ENCODE peak calls at places on chromosome 1, in ten cellular contexts. One of them, this sample, is unnamed.
A peak's percentile ranks its signal among the peaks of the same experiment; 100 is the strongest.

GRCh38 chr1:10693497-10694273 is 102.8 kb downstream of the CASZ1 start:
- DNase-seq in progenitor cell of endocrine pancreas: peak; percentile 35
- DNase-seq in fibroblast of villous mesenchyme: peak; percentile 30
- DNase-seq in CD8-positive, alpha-beta T cell: peak; percentile 45
- DNase-seq in GM13976: peak; percentile 81
- DNase-seq in endothelial cell: peak; percentile 41
- DNase-seq in mammary epithelial cell: no peak
- DNase-seq in A549: peak; percentile 28
- DNase-seq in right atrium auricular region: no peak
- DNase-seq in fibroblast of mammary gland: no peak
- DNase-seq in this sample: no peak

GRCh38 chr1:225597926-225598575 is 54.9 kb downstream of the ENAH start:
- DNase-seq in progenitor cell of endocrine pancreas: no peak
- DNase-seq in fibroblast of villous mesenchyme: peak; percentile 49
- DNase-seq in CD8-positive, alpha-beta T cell: no peak
- DNase-seq in GM13976: no peak
- DNase-seq in endothelial cell: no peak
- DNase-seq in mammary epithelial cell: peak; percentile 46
- DNase-seq in A549: no peak
- DNase-seq in right atrium auricular region: no peak
- DNase-seq in fibroblast of mammary gland: peak; percentile 56
- DNase-seq in this sample: no peak

GRCh38 chr1:41377397-41377796 is 16.2 kb downstream of the FOXO6 start:
- DNase-seq in progenitor cell of endocrine pancreas: no peak
- DNase-seq in fibroblast of villous mesenchyme: no peak
- DNase-seq in CD8-positive, alpha-beta T cell: no peak
- DNase-seq in GM13976: no peak
- DNase-seq in endothelial cell: no peak
- DNase-seq in mammary epithelial cell: no peak
- DNase-seq in A549: no peak
- DNase-seq in right atrium auricular region: no peak
- DNase-seq in fibroblast of mammary gland: no peak
- DNase-seq in this sample: no peak

GRCh38 chr1:51304360-51304759 is 26.0 kb downstream of the TTC39A start:
- DNase-seq in progenitor cell of endocrine pancreas: no peak
- DNase-seq in fibroblast of villous mesenchyme: no peak
- DNase-seq in CD8-positive, alpha-beta T cell: no peak
- DNase-seq in GM13976: no peak
- DNase-seq in endothelial cell: no peak
- DNase-seq in mammary epithelial cell: no peak
- DNase-seq in A549: no peak
- DNase-seq in right atrium auricular region: no peak
- DNase-seq in fibroblast of mammary gland: no peak
- DNase-seq in this sample: no peak

GRCh38 chr1:229563701-229564100 is 5.2 kb upstream of the ABCB10 start:
- DNase-seq in progenitor cell of endocrine pancreas: no peak
- DNase-seq in fibroblast of villous mesenchyme: peak; percentile 52
- DNase-seq in CD8-positive, alpha-beta T cell: no peak
- DNase-seq in GM13976: no peak
- DNase-seq in endothelial cell: no peak
- DNase-seq in mammary epithelial cell: no peak
- DNase-seq in A549: no peak
- DNase-seq in right atrium auricular region: peak; percentile 65
- DNase-seq in fibroblast of mammary gland: peak; percentile 44
- DNase-seq in this sample: no peak

GRCh38 chr1:62391369-62391971 is 45.4 kb upstream of the USP1 start:
- DNase-seq in progenitor cell of endocrine pancreas: no peak
- DNase-seq in fibroblast of villous mesenchyme: peak; percentile 24
- DNase-seq in CD8-positive, alpha-beta T cell: peak; percentile 9
- DNase-seq in GM13976: peak; percentile 40
- DNase-seq in endothelial cell: peak; percentile 58
- DNase-seq in mammary epithelial cell: no peak
- DNase-seq in A549: no peak
- DNase-seq in right atrium auricular region: no peak
- DNase-seq in fibroblast of mammary gland: peak; percentile 11
- DNase-seq in this sample: no peak

GRCh38 chr1:53511933-53512806 is 53.0 kb downstream of the DMRTB1 start:
- DNase-seq in progenitor cell of endocrine pancreas: no peak
- DNase-seq in fibroblast of villous mesenchyme: peak; percentile 66
- DNase-seq in CD8-positive, alpha-beta T cell: no peak
- DNase-seq in GM13976: no peak
- DNase-seq in endothelial cell: no peak
- DNase-seq in mammary epithelial cell: no peak
- DNase-seq in A549: no peak
- DNase-seq in right atrium auricular region: no peak
- DNase-seq in fibroblast of mammary gland: peak; percentile 26
- DNase-seq in this sample: no peak

GRCh38 chr1:20192364-20192763 is 6.0 kb upstream of the PLA2G2C start:
- DNase-seq in progenitor cell of endocrine pancreas: no peak
- DNase-seq in fibroblast of villous mesenchyme: peak; percentile 12
- DNase-seq in CD8-positive, alpha-beta T cell: no peak
- DNase-seq in GM13976: no peak
- DNase-seq in endothelial cell: no peak
- DNase-seq in mammary epithelial cell: peak; percentile 43
- DNase-seq in A549: no peak
- DNase-seq in right atrium auricular region: no peak
- DNase-seq in fibroblast of mammary gland: peak; percentile 83
- DNase-seq in this sample: no peak

GRCh38 chr1:192821296-192821695 is 12.5 kb downstream of the RGS2 start:
- DNase-seq in progenitor cell of endocrine pancreas: no peak
- DNase-seq in fibroblast of villous mesenchyme: no peak
- DNase-seq in CD8-positive, alpha-beta T cell: no peak
- DNase-seq in GM13976: no peak
- DNase-seq in endothelial cell: no peak
- DNase-seq in mammary epithelial cell: no peak
- DNase-seq in A549: no peak
- DNase-seq in right atrium auricular region: no peak
- DNase-seq in fibroblast of mammary gland: no peak
- DNase-seq in this sample: no peak

GRCh38 chr1:207646891-207647290 is 2.0 kb downstream of the CR1L start:
- DNase-seq in progenitor cell of endocrine pancreas: no peak
- DNase-seq in fibroblast of villous mesenchyme: no peak
- DNase-seq in CD8-positive, alpha-beta T cell: no peak
- DNase-seq in GM13976: no peak
- DNase-seq in endothelial cell: no peak
- DNase-seq in mammary epithelial cell: no peak
- DNase-seq in A549: no peak
- DNase-seq in right atrium auricular region: no peak
- DNase-seq in fibroblast of mammary gland: no peak
- DNase-seq in this sample: no peak

GRCh38 chr1:79074975-79075374 is 68.4 kb upstream of the ADGRL4 start:
- DNase-seq in progenitor cell of endocrine pancreas: no peak
- DNase-seq in fibroblast of villous mesenchyme: no peak
- DNase-seq in CD8-positive, alpha-beta T cell: no peak
- DNase-seq in GM13976: no peak
- DNase-seq in endothelial cell: no peak
- DNase-seq in mammary epithelial cell: peak; percentile 41
- DNase-seq in A549: no peak
- DNase-seq in right atrium auricular region: no peak
- DNase-seq in fibroblast of mammary gland: peak; percentile 26
- DNase-seq in this sample: no peak

GRCh38 chr1:210291088-210291487 is 37.6 kb upstream of the HHAT start:
- DNase-seq in progenitor cell of endocrine pancreas: no peak
- DNase-seq in fibroblast of villous mesenchyme: no peak
- DNase-seq in CD8-positive, alpha-beta T cell: no peak
- DNase-seq in GM13976: no peak
- DNase-seq in endothelial cell: no peak
- DNase-seq in mammary epithelial cell: no peak
- DNase-seq in A549: no peak
- DNase-seq in right atrium auricular region: no peak
- DNase-seq in fibroblast of mammary gland: no peak
- DNase-seq in this sample: no peak

GRCh38 chr1:29320541-29320940 is 84.2 kb downstream of the PTPRU start:
- DNase-seq in progenitor cell of endocrine pancreas: no peak
- DNase-seq in fibroblast of villous mesenchyme: no peak
- DNase-seq in CD8-positive, alpha-beta T cell: no peak
- DNase-seq in GM13976: no peak
- DNase-seq in endothelial cell: no peak
- DNase-seq in mammary epithelial cell: no peak
- DNase-seq in A549: no peak
- DNase-seq in right atrium auricular region: no peak
- DNase-seq in fibroblast of mammary gland: no peak
- DNase-seq in this sample: no peak

GRCh38 chr1:100249155-100249536 is 488 bp downstream of the DBT start:
- DNase-seq in progenitor cell of endocrine pancreas: no peak
- DNase-seq in fibroblast of villous mesenchyme: no peak
- DNase-seq in CD8-positive, alpha-beta T cell: no peak
- DNase-seq in GM13976: no peak
- DNase-seq in endothelial cell: no peak
- DNase-seq in mammary epithelial cell: no peak
- DNase-seq in A549: no peak
- DNase-seq in right atrium auricular region: no peak
- DNase-seq in fibroblast of mammary gland: no peak
- DNase-seq in this sample: no peak

GRCh38 chr1:100250807-100251206 is 1.2 kb upstream of the DBT start:
- DNase-seq in progenitor cell of endocrine pancreas: no peak
- DNase-seq in fibroblast of villous mesenchyme: no peak
- DNase-seq in CD8-positive, alpha-beta T cell: no peak
- DNase-seq in GM13976: no peak
- DNase-seq in endothelial cell: no peak
- DNase-seq in mammary epithelial cell: no peak
- DNase-seq in A549: no peak
- DNase-seq in right atrium auricular region: no peak
- DNase-seq in fibroblast of mammary gland: no peak
- DNase-seq in this sample: no peak

GRCh38 chr1:100249537-100250257 is at the start of gene DBT:
- DNase-seq in progenitor cell of endocrine pancreas: peak; percentile 84
- DNase-seq in fibroblast of villous mesenchyme: peak; percentile 94
- DNase-seq in CD8-positive, alpha-beta T cell: peak; percentile 89
- DNase-seq in GM13976: peak; percentile 90
- DNase-seq in endothelial cell: peak; percentile 88
- DNase-seq in mammary epithelial cell: peak; percentile 94
- DNase-seq in A549: peak; percentile 96
- DNase-seq in right atrium auricular region: peak; percentile 98
- DNase-seq in fibroblast of mammary gland: peak; percentile 92
- DNase-seq in this sample: peak; percentile 84

GRCh38 chr1:100252901-100253300 is 3.3 kb upstream of the DBT start:
- DNase-seq in progenitor cell of endocrine pancreas: no peak
- DNase-seq in fibroblast of villous mesenchyme: no peak
- DNase-seq in CD8-positive, alpha-beta T cell: no peak
- DNase-seq in GM13976: no peak
- DNase-seq in endothelial cell: no peak
- DNase-seq in mammary epithelial cell: no peak
- DNase-seq in A549: no peak
- DNase-seq in right atrium auricular region: no peak
- DNase-seq in fibroblast of mammary gland: no peak
- DNase-seq in this sample: no peak

DNA sequence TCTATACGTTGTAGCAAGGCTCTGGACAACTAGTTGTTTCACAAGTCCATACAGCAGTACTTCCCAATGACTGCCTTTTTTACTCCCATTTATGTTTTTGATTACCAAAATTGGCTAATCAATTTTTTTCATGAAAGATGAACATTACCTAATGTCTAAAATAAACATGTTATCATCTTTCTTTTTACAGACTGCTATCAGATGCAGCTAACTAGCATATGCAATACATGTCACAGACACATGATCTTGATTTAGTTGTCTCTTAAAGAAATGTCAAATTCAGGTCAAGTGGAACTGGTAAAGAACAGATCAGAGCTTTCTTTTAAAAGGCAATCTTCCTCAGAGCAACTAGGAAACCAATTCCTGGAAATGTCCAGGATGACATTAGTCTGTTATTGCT is 630 bp upstream of the DBT start:
- DNase-seq in progenitor cell of endocrine pancreas: no peak
- DNase-seq in fibroblast of villous mesenchyme: peak; percentile 16
- DNase-seq in CD8-positive, alpha-beta T cell: no peak
- DNase-seq in GM13976: no peak
- DNase-seq in endothelial cell: no peak
- DNase-seq in mammary epithelial cell: no peak
- DNase-seq in A549: no peak
- DNase-seq in right atrium auricular region: no peak
- DNase-seq in fibroblast of mammary gland: no peak
- DNase-seq in this sample: peak; percentile 64
- TF ChIP-seq CTCF in progenitor cell of endocrine pancreas: no peak
- TF ChIP-seq CTCF in fibroblast of villous mesenchyme: no peak
- TF ChIP-seq CTCF in CD8-positive, alpha-beta T cell: no peak
- TF ChIP-seq CTCF in GM13976: no peak
- TF ChIP-seq CTCF in endothelial cell: no peak
- TF ChIP-seq CTCF in mammary epithelial cell: no peak
- TF ChIP-seq CTCF in A549: no peak
- TF ChIP-seq CTCF in right atrium auricular region: no peak
- TF ChIP-seq CTCF in fibroblast of mammary gland: no peak
- TF ChIP-seq CTCF in this sample: no peak

GRCh38 chr1:228416217-228416971 is at the start of gene TRIM17:
- DNase-seq in progenitor cell of endocrine pancreas: peak; percentile 60
- DNase-seq in fibroblast of villous mesenchyme: peak; percentile 29
- DNase-seq in CD8-positive, alpha-beta T cell: peak; percentile 54
- DNase-seq in GM13976: peak; percentile 66
- DNase-seq in endothelial cell: peak; percentile 70
- DNase-seq in mammary epithelial cell: no peak
- DNase-seq in A549: no peak
- DNase-seq in right atrium auricular region: no peak
- DNase-seq in fibroblast of mammary gland: no peak
- DNase-seq in this sample: no peak
- TF ChIP-seq CTCF in progenitor cell of endocrine pancreas: peak; percentile 62
- TF ChIP-seq CTCF in fibroblast of villous mesenchyme: peak; percentile 48
- TF ChIP-seq CTCF in CD8-positive, alpha-beta T cell: no peak
- TF ChIP-seq CTCF in GM13976: no peak
- TF ChIP-seq CTCF in endothelial cell: peak; percentile 64
- TF ChIP-seq CTCF in mammary epithelial cell: no peak
- TF ChIP-seq CTCF in A549: no peak
- TF ChIP-seq CTCF in right atrium auricular region: peak; percentile 30
- TF ChIP-seq CTCF in fibroblast of mammary gland: no peak
- TF ChIP-seq CTCF in this sample: peak; percentile 26

GRCh38 chr1:44805311-44806024 is 1.7 kb downstream of the DYNLT4 start:
- DNase-seq in progenitor cell of endocrine pancreas: no peak
- DNase-seq in fibroblast of villous mesenchyme: no peak
- DNase-seq in CD8-positive, alpha-beta T cell: no peak
- DNase-seq in GM13976: no peak
- DNase-seq in endothelial cell: no peak
- DNase-seq in mammary epithelial cell: no peak
- DNase-seq in A549: no peak
- DNase-seq in right atrium auricular region: no peak
- DNase-seq in fibroblast of mammary gland: no peak
- DNase-seq in this sample: no peak
- TF ChIP-seq CTCF in progenitor cell of endocrine pancreas: no peak
- TF ChIP-seq CTCF in fibroblast of villous mesenchyme: no peak
- TF ChIP-seq CTCF in CD8-positive, alpha-beta T cell: no peak
- TF ChIP-seq CTCF in GM13976: no peak
- TF ChIP-seq CTCF in endothelial cell: no peak
- TF ChIP-seq CTCF in mammary epithelial cell: no peak
- TF ChIP-seq CTCF in A549: no peak
- TF ChIP-seq CTCF in right atrium auricular region: no peak
- TF ChIP-seq CTCF in fibroblast of mammary gland: peak; percentile 4
- TF ChIP-seq CTCF in this sample: no peak

DNA sequence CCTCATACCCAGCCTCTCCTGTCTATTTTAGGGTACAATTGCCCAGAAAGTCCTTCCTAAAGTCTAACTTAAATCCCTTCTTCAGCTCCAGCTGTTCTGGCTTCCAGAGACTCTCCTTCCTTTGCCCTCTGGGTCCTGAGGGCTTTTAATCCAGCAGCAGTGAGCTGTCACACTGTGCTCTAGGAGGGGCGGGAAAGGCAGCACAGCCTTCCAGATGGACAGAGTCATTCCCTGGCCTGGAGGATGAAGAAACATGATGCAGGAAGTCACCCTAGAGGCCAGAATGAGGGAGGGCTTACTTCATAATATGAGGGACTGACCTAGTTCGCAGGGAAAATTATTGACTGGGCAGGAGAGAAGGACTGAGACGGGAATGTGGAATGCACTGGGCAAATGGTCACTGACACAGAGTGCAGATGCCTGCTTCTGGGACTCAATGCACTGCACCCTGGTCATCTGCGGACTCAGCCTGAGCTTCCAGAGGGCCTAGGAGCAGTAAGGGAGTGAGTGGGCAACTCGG is 1.3 kb downstream of the SH2D2A start:
- DNase-seq in progenitor cell of endocrine pancreas: no peak
- DNase-seq in fibroblast of villous mesenchyme: peak; percentile 93
- DNase-seq in CD8-positive, alpha-beta T cell: no peak
- DNase-seq in GM13976: no peak
- DNase-seq in endothelial cell: no peak
- DNase-seq in mammary epithelial cell: peak; percentile 20
- DNase-seq in A549: peak; percentile 27
- DNase-seq in right atrium auricular region: peak; percentile 85
- DNase-seq in fibroblast of mammary gland: peak; percentile 95
- DNase-seq in this sample: peak; percentile 45
- TF ChIP-seq CTCF in progenitor cell of endocrine pancreas: no peak
- TF ChIP-seq CTCF in fibroblast of villous mesenchyme: peak; percentile 34
- TF ChIP-seq CTCF in CD8-positive, alpha-beta T cell: no peak
- TF ChIP-seq CTCF in GM13976: no peak
- TF ChIP-seq CTCF in endothelial cell: no peak
- TF ChIP-seq CTCF in mammary epithelial cell: no peak
- TF ChIP-seq CTCF in A549: no peak
- TF ChIP-seq CTCF in right atrium auricular region: no peak
- TF ChIP-seq CTCF in fibroblast of mammary gland: no peak
- TF ChIP-seq CTCF in this sample: no peak